ENCODE peak calls at places on chromosomes 13 and 19, in five cellular contexts. One of them, this sample, is unnamed.
A peak's percentile ranks its signal among the peaks of the same experiment; 100 is the strongest.

GRCh38 chr19:34300380-34300779 is 46.0 kb downstream of the GARRE1 start:
- DNase-seq in HCT116: no peak
- DNase-seq in H1: no peak
- DNase-seq in breast epithelium: no peak
- DNase-seq in suprapubic skin: no peak
- DNase-seq in this sample: no peak

GRCh38 chr13:21637296-21637695 is 33.3 kb upstream of the MICU2 start:
- DNase-seq in breast epithelium: no peak
- DNase-seq in suprapubic skin: no peak
- DNase-seq in HCT116: peak; percentile 94
- DNase-seq in H1: no peak
- DNase-seq in this sample: peak; percentile 82

GRCh38 chr19:35714601-35715354 is 3.0 kb upstream of the KMT2B start:
- DNase-seq in HCT116: no peak
- DNase-seq in breast epithelium: no peak
- DNase-seq in suprapubic skin: no peak
- DNase-seq in H1: no peak
- DNase-seq in this sample: no peak

GRCh38 chr19:47186337-47187022 is 44.5 kb downstream of the BBC3 start:
- DNase-seq in H1: no peak
- DNase-seq in suprapubic skin: no peak
- DNase-seq in breast epithelium: no peak
- DNase-seq in HCT116: no peak
- DNase-seq in this sample: no peak

GRCh38 chr13:51674276-51674675 is 90.0 kb downstream of the WDFY2 start:
- DNase-seq in HCT116: peak; percentile 12
- DNase-seq in H1: no peak
- DNase-seq in suprapubic skin: peak; percentile 74
- DNase-seq in breast epithelium: peak; percentile 86
- DNase-seq in this sample: peak; percentile 89

GRCh38 chr19:35751839-35752745 is 3.7 kb downstream of the LIN37 start:
- DNase-seq in H1: no peak
- DNase-seq in HCT116: no peak
- DNase-seq in suprapubic skin: no peak
- DNase-seq in breast epithelium: no peak
- DNase-seq in this sample: no peak

GRCh38 chr19:44284968-44285367 is 19.9 kb downstream of the ZNF235 start:
- DNase-seq in suprapubic skin: no peak
- DNase-seq in H1: no peak
- DNase-seq in HCT116: no peak
- DNase-seq in breast epithelium: no peak
- DNase-seq in this sample: no peak

GRCh38 chr19:52533901-52534300 is 6.4 kb downstream of the ZNF808 start:
- DNase-seq in HCT116: no peak
- DNase-seq in suprapubic skin: no peak
- DNase-seq in breast epithelium: no peak
- DNase-seq in H1: no peak
- DNase-seq in this sample: no peak

GRCh38 chr13:77584111-77584510 is 48.6 kb downstream of the SCEL start:
- DNase-seq in breast epithelium: no peak
- DNase-seq in H1: no peak
- DNase-seq in suprapubic skin: peak; percentile 72
- DNase-seq in HCT116: no peak
- DNase-seq in this sample: no peak

GRCh38 chr19:4075373-4075772 is 8.7 kb upstream of the ZBTB7A start:
- DNase-seq in suprapubic skin: no peak
- DNase-seq in HCT116: no peak
- DNase-seq in H1: no peak
- DNase-seq in breast epithelium: no peak
- DNase-seq in this sample: no peak

GRCh38 chr19:29866011-29866410 is 54.2 kb downstream of the CCNE1 start:
- DNase-seq in H1: no peak
- DNase-seq in breast epithelium: no peak
- DNase-seq in suprapubic skin: no peak
- DNase-seq in HCT116: no peak
- DNase-seq in this sample: no peak

GRCh38 chr13:99610702-99611289 is 109.5 kb downstream of the TM9SF2 start:
- DNase-seq in HCT116: no peak
- DNase-seq in suprapubic skin: no peak
- DNase-seq in breast epithelium: no peak
- DNase-seq in H1: no peak
- DNase-seq in this sample: no peak

GRCh38 chr19:5694952-5695648 is 5.0 kb downstream of the RPL36 start:
- DNase-seq in breast epithelium: no peak
- DNase-seq in suprapubic skin: no peak
- DNase-seq in H1: no peak
- DNase-seq in HCT116: no peak
- DNase-seq in this sample: no peak

GRCh38 chr19:6047741-6048231 is 62.5 kb downstream of the RFX2 start:
- DNase-seq in breast epithelium: peak; percentile 48
- DNase-seq in suprapubic skin: peak; percentile 57
- DNase-seq in HCT116: peak; percentile 31
- DNase-seq in H1: no peak
- DNase-seq in this sample: no peak

GRCh38 chr19:50479761-50480251 is 3.2 kb upstream of the GARIN5A start:
- DNase-seq in suprapubic skin: no peak
- DNase-seq in H1: no peak
- DNase-seq in breast epithelium: no peak
- DNase-seq in HCT116: no peak
- DNase-seq in this sample: no peak

GRCh38 chr13:24027494-24027893 is 130.2 kb upstream of the C1QTNF9B start:
- DNase-seq in suprapubic skin: no peak
- DNase-seq in HCT116: no peak
- DNase-seq in breast epithelium: no peak
- DNase-seq in H1: no peak
- DNase-seq in this sample: no peak

GRCh38 chr13:41052441-41052840 is 8.9 kb upstream of the WBP4 start:
- DNase-seq in H1: no peak
- DNase-seq in HCT116: no peak
- DNase-seq in breast epithelium: no peak
- DNase-seq in suprapubic skin: no peak
- DNase-seq in this sample: no peak

GRCh38 chr13:109784590-109785140 is 1.7 kb downstream of the IRS2 start:
- DNase-seq in HCT116: no peak
- DNase-seq in breast epithelium: peak; percentile 72
- DNase-seq in H1: no peak
- DNase-seq in suprapubic skin: peak; percentile 78
- DNase-seq in this sample: peak; percentile 85
- H3K4me1 ChIP-seq in HCT116: no peaks in the 10 kb centered on the region
- H3K4me1 ChIP-seq in breast epithelium: peaks cover 11% of the 10 kb centered on the region
- H3K4me1 ChIP-seq in H1: peaks cover 3% of the 10 kb centered on the region
- H3K4me1 ChIP-seq in suprapubic skin: peaks cover 51% of the 10 kb centered on the region
- H3K4me1 ChIP-seq in this sample: peaks cover 70% of the 10 kb centered on the region

DNA sequence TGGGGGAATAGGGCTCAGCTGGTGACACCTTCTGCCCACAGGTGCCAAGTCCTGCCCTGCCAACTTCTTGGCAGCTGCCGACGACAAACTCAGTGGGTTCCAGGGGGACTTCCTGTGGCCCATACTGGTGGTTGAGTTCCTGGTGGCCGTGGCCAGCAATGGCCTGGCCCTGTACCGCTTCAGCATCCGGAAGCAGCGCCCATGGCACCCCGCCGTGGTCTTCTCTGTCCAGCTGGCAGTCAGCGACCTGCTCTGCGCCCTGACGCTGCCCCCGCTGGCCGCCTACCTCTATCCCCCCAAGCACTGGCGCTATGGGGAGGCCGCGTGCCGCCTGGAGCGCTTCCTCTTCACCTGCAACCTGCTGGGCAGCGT is 2.1 kb downstream of the P2RY11 start:
- DNase-seq in H1: no peak
- DNase-seq in HCT116: no peak
- DNase-seq in breast epithelium: no peak
- DNase-seq in suprapubic skin: no peak
- DNase-seq in this sample: no peak
- TF ChIP-seq POLR2AphosphoS5 in H1: peak; percentile 77
- TF ChIP-seq POLR2AphosphoS5 in HCT116: no peak
- TF ChIP-seq POLR2AphosphoS5 in breast epithelium: no peak
- TF ChIP-seq POLR2AphosphoS5 in suprapubic skin: no peak
- TF ChIP-seq POLR2AphosphoS5 in this sample: no peak

GRCh38 chr13:112715715-112716460 is 26.1 kb downstream of the ATP11A start:
- DNase-seq in breast epithelium: no peak
- DNase-seq in HCT116: no peak
- DNase-seq in suprapubic skin: peak; percentile 33
- DNase-seq in H1: no peak
- DNase-seq in this sample: no peak
- H3K4me1 ChIP-seq in breast epithelium: no peaks in the 10 kb centered on the region
- H3K4me1 ChIP-seq in HCT116: peaks cover 60% of the 10 kb centered on the region
- H3K4me1 ChIP-seq in suprapubic skin: peaks cover 17% of the 10 kb centered on the region
- H3K4me1 ChIP-seq in H1: peaks cover 16% of the 10 kb centered on the region
- H3K4me1 ChIP-seq in this sample: peaks cover 15% of the 10 kb centered on the region

DNA sequence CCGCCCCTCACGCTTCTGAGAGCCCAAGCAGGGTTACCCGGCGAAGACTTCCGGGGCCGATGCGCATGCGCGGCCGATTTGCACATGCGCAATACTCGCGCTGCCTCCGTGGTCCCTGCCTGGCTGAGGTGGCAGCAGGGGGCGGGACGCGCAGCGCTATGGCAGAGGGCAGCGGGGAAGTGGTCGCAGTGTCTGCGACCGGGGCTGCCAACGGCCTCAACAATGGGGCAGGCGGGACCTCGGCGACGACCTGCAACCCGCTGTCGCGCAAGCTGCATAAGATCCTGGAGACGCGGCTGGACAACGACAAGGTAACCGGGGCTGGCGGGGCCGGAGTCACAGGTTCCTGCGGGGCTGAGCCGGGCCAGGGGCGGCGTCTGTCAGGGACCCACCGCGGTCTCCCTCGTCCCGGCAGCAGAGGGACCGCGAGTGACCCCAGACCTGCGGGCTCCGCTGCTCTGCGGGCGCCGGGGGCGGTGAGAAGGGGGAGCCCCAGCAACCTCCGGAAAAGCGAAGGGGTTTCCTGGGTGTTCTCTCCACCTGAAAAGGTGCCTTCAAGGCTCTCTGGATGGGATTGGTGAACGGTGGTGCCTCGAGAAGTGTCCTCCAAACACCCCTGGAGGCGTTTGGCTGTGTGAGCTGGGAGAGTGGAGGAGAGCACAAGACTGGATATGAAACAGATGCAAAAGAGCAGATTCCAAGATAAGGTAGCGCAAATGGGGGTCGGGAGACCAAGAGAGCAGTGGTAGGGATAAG is at the start of gene COG6:
- DNase-seq in suprapubic skin: peak; percentile 94
- DNase-seq in H1: peak; percentile 83
- DNase-seq in HCT116: peak; percentile 77
- DNase-seq in breast epithelium: peak; percentile 88
- DNase-seq in this sample: peak; percentile 92
- TF ChIP-seq POLR2AphosphoS5 in suprapubic skin: no peak
- TF ChIP-seq POLR2AphosphoS5 in H1: peak; percentile 40
- TF ChIP-seq POLR2AphosphoS5 in HCT116: peak; percentile 69
- TF ChIP-seq POLR2AphosphoS5 in breast epithelium: peak; percentile 40
- TF ChIP-seq POLR2AphosphoS5 in this sample: peak; percentile 76

DNA sequence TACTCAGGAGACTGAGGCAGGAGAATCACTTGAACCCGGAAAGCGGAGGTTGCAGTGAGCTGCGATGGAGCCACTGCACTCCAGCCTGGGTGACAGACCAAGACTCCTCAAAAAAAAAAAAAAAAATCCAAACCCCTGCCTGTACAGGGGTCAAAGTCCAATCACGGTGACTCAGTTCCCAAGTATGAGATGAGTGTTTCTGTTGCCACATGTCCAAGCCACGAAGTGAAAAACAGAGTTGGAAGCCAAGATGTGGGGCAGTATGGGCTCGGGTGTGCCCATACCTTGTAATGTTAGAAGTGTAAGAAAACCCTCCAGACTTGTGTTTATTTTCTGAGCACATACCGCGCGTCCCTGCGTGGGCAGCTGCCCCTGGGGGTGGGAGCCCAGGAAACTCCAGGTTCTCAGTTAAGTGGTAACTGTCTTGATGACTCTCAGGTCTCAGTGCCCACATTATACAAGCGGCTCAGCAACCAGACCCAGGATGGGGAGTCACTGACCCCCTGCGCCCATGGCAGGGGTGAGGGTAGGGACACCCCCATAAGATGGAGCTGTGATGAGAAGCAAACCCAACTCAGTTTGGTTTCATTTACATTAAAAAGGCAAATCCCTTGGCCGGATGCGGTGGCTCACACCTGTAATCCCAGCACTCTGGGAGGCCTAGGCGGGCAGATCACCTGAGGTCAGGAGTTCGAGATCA is 1.2 kb upstream of the GPX4 start:
- DNase-seq in suprapubic skin: no peak
- DNase-seq in breast epithelium: no peak
- DNase-seq in H1: no peak
- DNase-seq in HCT116: peak; percentile 95
- DNase-seq in this sample: peak; percentile 64
- H3K4me1 ChIP-seq in suprapubic skin: peaks cover 85% of the 10 kb centered on the region
- H3K4me1 ChIP-seq in breast epithelium: peaks cover 27% of the 10 kb centered on the region
- H3K4me1 ChIP-seq in H1: peaks cover 5% of the 10 kb centered on the region
- H3K4me1 ChIP-seq in HCT116: peaks cover 32% of the 10 kb centered on the region
- H3K4me1 ChIP-seq in this sample: peaks cover 78% of the 10 kb centered on the region

DNA sequence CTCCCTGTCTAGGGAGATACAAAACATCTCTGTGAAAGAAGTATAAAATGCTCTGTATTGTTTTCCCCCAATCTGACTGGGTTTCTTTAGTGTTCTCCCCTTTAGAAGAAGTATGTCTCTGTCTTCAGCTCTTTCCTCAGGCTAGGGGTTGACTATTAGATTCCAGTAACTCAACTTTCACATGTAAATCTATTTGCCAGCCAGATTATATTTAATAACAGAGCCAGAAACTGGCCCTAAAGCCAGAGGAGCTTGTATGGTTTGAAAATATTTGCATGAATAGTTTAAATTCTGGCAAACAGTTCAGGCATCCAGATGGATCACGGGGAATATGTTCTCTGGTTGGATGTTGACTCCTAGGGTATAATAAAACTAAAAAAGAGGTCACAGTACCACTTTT is 22.3 kb upstream of the CYSLTR2 start:
- DNase-seq in H1: no peak
- DNase-seq in suprapubic skin: no peak
- DNase-seq in breast epithelium: no peak
- DNase-seq in HCT116: no peak
- DNase-seq in this sample: no peak
- TF ChIP-seq POLR2AphosphoS5 in H1: no peak
- TF ChIP-seq POLR2AphosphoS5 in suprapubic skin: no peak
- TF ChIP-seq POLR2AphosphoS5 in breast epithelium: no peak
- TF ChIP-seq POLR2AphosphoS5 in HCT116: no peak
- TF ChIP-seq POLR2AphosphoS5 in this sample: no peak

This sample was measured in stomach.